ENCODE peak calls at places on chromosomes 11 and 22, in ten cellular contexts. W, X, V, H, S, R, B, J, C and Q are unnamed samples.

GRCh38 chr11:106389096-106389495 is 311.6 kb downstream of the AASDHPPT start:
- DNase-seq in S (no peak), J (peak), X (peak), V (no peak), W (no peak), R (peak), B (no peak), C (no peak), H (no peak), Q (peak)

GRCh38 chr11:117658809-117659208 is 138.2 kb downstream of the DSCAML1 start:
- DNase-seq in S (no peak), R (no peak), H (no peak), B (no peak), C (no peak), X (no peak), W (no peak), V (no peak), J (no peak), Q (no peak)

GRCh38 chr11:123253909-123254308 is 58.9 kb upstream of the CLMP start:
- DNase-seq in V (no peak), J (peak), S (no peak), R (peak), C (no peak), X (peak), W (no peak), B (no peak), H (no peak), Q (peak)

GRCh38 chr11:106271126-106271525 is 193.7 kb downstream of the AASDHPPT start:
- DNase-seq in C (no peak), W (no peak), R (no peak), X (no peak), S (no peak), H (no peak), B (no peak), J (peak), V (no peak), Q (peak)

GRCh38 chr22:38180841-38181452 is 683 bp downstream of the PLA2G6 start:
- DNase-seq in S (peak), X (no peak), C (peak), H (peak), J (no peak), V (no peak), R (no peak), W (no peak), B (no peak), Q (no peak)

GRCh38 chr11:64750361-64751054 is 6.6 kb upstream of the RASGRP2 start:
- DNase-seq in R (no peak), H (no peak), V (no peak), W (no peak), B (no peak), J (no peak), S (no peak), X (no peak), C (no peak), Q (no peak)

GRCh38 chr11:107427569-107428180 is 29.9 kb downstream of the CWF19L2 start:
- DNase-seq in C (no peak), R (no peak), B (no peak), V (no peak), J (no peak), W (no peak), S (no peak), H (no peak), X (no peak), Q (peak)

GRCh38 chr22:38273135-38273761 is 438 bp upstream of the TMEM184B start:
- DNase-seq in V (no peak), R (no peak), B (no peak), J (peak), W (no peak), X (no peak), C (no peak), H (no peak), S (no peak), Q (no peak)

GRCh38 chr11:45796461-45796861 is 8.5 kb upstream of the SLC35C1 start:
- DNase-seq in V (no peak), S (no peak), H (no peak), X (no peak), R (no peak), B (no peak), W (no peak), C (no peak), J (no peak), Q (no peak)

GRCh38 chr11:27397619-27398412 is 34.8 kb upstream of the CCDC34 start:
- DNase-seq in X (no peak), V (no peak), W (no peak), H (no peak), C (no peak), R (no peak), J (no peak), B (no peak), S (no peak), Q (no peak)

GRCh38 chr11:64597671-64598101 is 6.7 kb downstream of the SLC22A12 start:
- DNase-seq in B (peak), R (no peak), X (no peak), H (peak), S (no peak), V (no peak), J (no peak), C (no peak), W (no peak), Q (no peak)

GRCh38 chr11:75946531-75947530 is 131.8 kb downstream of the UVRAG start:
- DNase-seq in H (no peak), S (peak), C (peak), J (peak), W (no peak), V (no peak), B (no peak), X (peak), R (peak), Q (peak)

GRCh38 chr11:2090172-2091111 is 48.7 kb downstream of the IGF2 start:
- DNase-seq in J (no peak), B (peak), H (no peak), C (no peak), R (no peak), V (no peak), X (no peak), W (peak), S (peak), Q (no peak)

GRCh38 chr11:104366321-104366734 is 202.4 kb upstream of the PDGFD start:
- DNase-seq in R (no peak), C (no peak), H (no peak), W (no peak), S (no peak), B (peak), V (no peak), J (no peak), X (no peak), Q (no peak)

GRCh38 chr11:111378773-111379499 is at the start of gene POU2AF1:
- DNase-seq in V (peak), B (no peak), H (no peak), R (peak), S (no peak), C (no peak), X (peak), J (peak), W (peak), Q (peak)

GRCh38 chr11:1072821-1073231 is 1.8 kb upstream of the MUC2 start:
- DNase-seq in R (no peak), W (peak), H (no peak), B (peak), C (no peak), S (no peak), V (no peak), X (no peak), J (no peak), Q (no peak)

GRCh38 chr11:126989942-126990715 is 10.4 kb downstream of the KIRREL3 start:
- DNase-seq in J (peak), W (peak), V (peak), H (peak), C (peak), B (peak), R (peak), S (peak), X (peak), Q (peak)

GRCh38 chr11:79439893-79440450 is 858 bp downstream of the TENM4 start:
- DNase-seq in B (peak), W (no peak), J (peak), S (peak), C (no peak), H (peak), V (no peak), X (peak), R (no peak), Q (no peak)

GRCh38 chr11:72378704-72379383 is 55.5 kb downstream of the CLPB start:
- DNase-seq in H (peak), R (no peak), C (no peak), V (no peak), S (no peak), J (peak), X (peak), W (no peak), B (no peak), Q (peak)

GRCh38 chr22:46501701-46502100 is 35.7 kb downstream of the CELSR1 start:
- DNase-seq in V (no peak), J (peak), S (no peak), B (no peak), R (peak), W (no peak), H (no peak), X (peak), C (no peak), Q (peak)

GRCh38 chr22:43945632-43946390 is 9.4 kb upstream of the SAMM50 start:
- DNase-seq in S (peak), B (no peak), V (peak), W (peak), X (peak), J (peak), R (peak), C (peak), H (no peak), Q (peak)

GRCh38 chr11:71336176-71336995 is 84.0 kb upstream of the SHANK2 start:
- DNase-seq in V (no peak), B (no peak), R (no peak), J (no peak), C (no peak), S (no peak), X (no peak), H (no peak), W (no peak), Q (peak)

GRCh38 chr11:8833568-8834275 is 77.3 kb upstream of the AKIP1 start:
- DNase-seq in S (peak), H (no peak), X (peak), B (no peak), V (no peak), W (no peak), J (peak), C (no peak), R (no peak), Q (peak)

GRCh38 chr11:128472128-128473110 is 114.9 kb downstream of the ETS1 start:
- DNase-seq in J (peak), B (no peak), C (no peak), X (peak), S (no peak), W (no peak), R (peak), V (no peak), H (no peak), Q (peak)

GRCh38 chr11:26332572-26332915 is 614 bp downstream of the ANO3 start:
- DNase-seq in J (no peak), V (no peak), W (no peak), R (no peak), C (no peak), S (no peak), X (peak), B (no peak), H (no peak), Q (peak)

GRCh38 chr11:106828576-106828975 is 189.7 kb downstream of the GUCY1A2 start:
- DNase-seq in V (no peak), W (no peak), C (no peak), R (no peak), B (no peak), X (peak), J (no peak), H (no peak), S (no peak), Q (peak)

GRCh38 chr11:124751391-124751740 is 689 bp downstream of the VSIG2 start:
- DNase-seq in V (no peak), S (peak), C (no peak), X (no peak), H (no peak), J (no peak), B (no peak), W (no peak), R (no peak), Q (no peak)

GRCh38 chr11:7548659-7549283 is 35.0 kb downstream of the PPFIBP2 start:
- DNase-seq in W (no peak), R (no peak), J (no peak), H (no peak), V (no peak), B (no peak), C (no peak), S (peak), X (no peak), Q (no peak)

GRCh38 chr11:114296190-114296978 is at the start of gene NNMT:
- DNase-seq in H (peak), V (no peak), C (no peak), J (peak), W (no peak), B (no peak), S (peak), R (peak), X (peak), Q (peak)

GRCh38 chr11:82056450-82056849 is 677.2 kb downstream of the FAM181B start:
- DNase-seq in B (no peak), J (no peak), R (no peak), C (no peak), S (no peak), W (no peak), X (no peak), H (no peak), V (no peak), Q (no peak)

GRCh38 chr11:60498399-60498798 is 5.8 kb downstream of the MS4A12 start:
- DNase-seq in W (no peak), J (no peak), S (peak), H (no peak), R (no peak), X (no peak), C (no peak), V (no peak), B (no peak), Q (no peak)

GRCh38 chr22:37518509-37519267 is 527 bp downstream of the CARD10 start:
- DNase-seq in J (no peak), V (no peak), X (no peak), H (no peak), C (no peak), R (no peak), B (peak), W (no peak), S (peak), Q (no peak)

GRCh38 chr22:21761086-21761485 is 25.5 kb upstream of the YPEL1 start:
- DNase-seq in J (no peak), V (no peak), S (no peak), B (no peak), R (peak), W (no peak), C (no peak), X (peak), H (no peak), Q (no peak)

GRCh38 chr11:115776916-115777315 is 272.7 kb upstream of the CADM1 start:
- DNase-seq in S (no peak), X (no peak), B (no peak), H (peak), C (no peak), J (no peak), R (no peak), W (no peak), V (no peak), Q (no peak)

GRCh38 chr11:115778928-115779650 is 274.9 kb upstream of the CADM1 start:
- DNase-seq in C (no peak), S (no peak), V (no peak), R (no peak), B (no peak), H (no peak), X (no peak), J (no peak), W (no peak), Q (no peak)

GRCh38 chr11:115775846-115776245 is 271.6 kb upstream of the CADM1 start:
- DNase-seq in V (no peak), X (no peak), J (no peak), H (no peak), C (no peak), R (no peak), S (no peak), W (no peak), B (no peak), Q (no peak)

GRCh38 chr11:115769891-115770290 is 265.7 kb upstream of the CADM1 start:
- DNase-seq in W (no peak), X (no peak), J (no peak), B (no peak), V (no peak), R (no peak), C (no peak), H (no peak), S (no peak), Q (no peak)

GRCh38 chr11:115774756-115775155 is 270.5 kb upstream of the CADM1 start:
- DNase-seq in W (no peak), J (no peak), V (no peak), H (no peak), X (no peak), B (no peak), S (no peak), R (no peak), C (no peak), Q (no peak)
- TF ChIP-seq CTCF in W (no peak), J (no peak), V (no peak), H (no peak), X (no peak), B (no peak), S (no peak), R (no peak), C (no peak), Q (no peak)

DNA sequence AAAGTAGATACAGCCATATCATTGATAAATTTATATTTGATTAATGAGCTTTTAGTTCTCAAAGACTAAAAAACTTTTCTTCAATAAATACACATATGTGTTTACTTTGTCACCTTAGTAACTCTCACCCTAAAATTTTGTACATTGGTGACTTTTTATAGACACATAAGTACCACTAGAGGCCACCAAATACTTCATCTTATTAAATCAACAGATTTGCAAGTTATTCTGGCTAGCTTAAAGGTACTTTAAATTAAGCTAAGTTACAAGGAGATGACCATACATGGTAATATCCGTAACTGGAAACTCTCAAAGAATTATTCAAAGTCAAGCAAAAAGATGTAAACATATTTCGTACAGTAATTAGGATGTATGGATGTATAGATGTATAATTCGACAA is 112.2 kb downstream of the SBF2 start:
- DNase-seq in B (no peak), J (peak), S (no peak), C (no peak), X (peak), V (no peak), H (no peak), W (no peak), R (no peak), Q (peak)
- TF ChIP-seq CTCF in B (no peak), J (peak), S (peak), C (no peak), X (peak), V (no peak), H (peak), W (no peak), R (no peak), Q (peak)

DNA sequence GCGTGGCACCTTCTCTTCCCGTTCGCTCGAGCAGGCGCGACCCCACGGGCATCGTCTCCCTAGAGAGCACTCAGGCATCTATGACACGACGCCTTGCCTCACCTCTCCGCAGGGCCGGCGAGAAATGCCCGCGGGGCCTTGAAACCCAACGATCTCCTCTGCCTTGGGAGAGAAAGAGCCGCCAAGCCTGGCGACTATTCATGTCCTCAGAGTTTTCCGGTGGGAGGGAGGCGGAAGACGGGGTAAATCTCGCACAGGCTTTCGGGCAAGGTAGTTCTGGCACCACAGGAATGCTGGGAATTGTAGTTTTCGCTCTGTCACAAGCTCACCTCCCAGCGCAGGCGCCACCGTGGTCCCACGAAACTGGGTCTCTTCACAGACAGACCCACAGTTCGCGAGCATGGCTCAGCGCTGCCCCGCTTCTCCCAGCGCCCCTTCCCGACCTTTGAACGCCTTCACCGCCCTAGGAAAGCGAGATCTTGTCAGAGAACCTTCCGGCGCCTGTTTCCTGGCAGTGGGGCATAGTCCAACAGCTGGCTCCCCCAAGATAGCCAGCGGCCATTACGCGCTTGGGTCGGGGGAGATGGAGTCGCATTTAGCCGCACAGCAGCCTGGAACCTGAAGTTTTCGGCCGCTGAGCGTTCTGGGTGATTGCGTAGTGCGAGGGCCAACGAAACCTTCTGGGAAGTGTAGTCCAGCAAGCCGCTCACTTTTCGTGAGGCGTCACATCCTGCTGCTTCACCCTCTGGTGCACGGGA is at the start of gene CCDC90B:
- DNase-seq in C (peak), X (peak), S (peak), W (peak), H (peak), J (peak), B (peak), V (peak), R (peak), Q (peak)
- TF ChIP-seq CTCF in C (peak), X (no peak), S (no peak), W (no peak), H (no peak), J (peak), B (no peak), V (no peak), R (peak), Q (peak)

GRCh38 chr11:62392944-62393628 is 25.7 kb upstream of the SCGB1A1 start:
- DNase-seq in S (no peak), W (no peak), B (no peak), C (peak), X (no peak), V (no peak), J (no peak), R (no peak), H (no peak), Q (no peak)
- TF ChIP-seq CTCF in S (peak), W (peak), B (no peak), C (peak), X (peak), V (peak), J (no peak), R (no peak), H (no peak), Q (no peak)

DNA sequence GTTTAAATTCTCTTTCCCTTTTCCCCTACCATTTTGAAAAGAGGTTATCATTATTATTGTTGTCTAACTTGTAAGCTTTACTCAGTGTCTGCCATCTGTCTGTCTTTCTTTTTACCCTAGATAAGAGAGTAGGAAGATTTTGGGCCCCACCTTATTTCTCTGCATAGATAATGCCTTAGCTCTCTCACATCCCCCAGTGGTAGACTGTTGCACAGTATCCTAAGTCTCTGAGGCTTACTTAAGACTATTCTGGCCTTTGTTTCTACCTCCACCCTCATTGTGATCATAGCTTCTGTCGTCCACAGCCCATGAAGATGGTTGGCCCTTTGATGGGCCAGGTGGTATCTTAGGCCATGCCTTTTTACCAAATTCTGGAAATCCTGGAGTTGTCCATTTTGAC is 3.6 kb upstream of the OR51L1 start:
- DNase-seq in R (no peak), W (no peak), J (peak), X (peak), B (no peak), S (no peak), C (no peak), V (no peak), H (no peak), Q (peak)
- TF ChIP-seq CTCF in R (no peak), W (no peak), J (peak), X (peak), B (no peak), S (peak), C (no peak), V (no peak), H (no peak), Q (peak)

DNA sequence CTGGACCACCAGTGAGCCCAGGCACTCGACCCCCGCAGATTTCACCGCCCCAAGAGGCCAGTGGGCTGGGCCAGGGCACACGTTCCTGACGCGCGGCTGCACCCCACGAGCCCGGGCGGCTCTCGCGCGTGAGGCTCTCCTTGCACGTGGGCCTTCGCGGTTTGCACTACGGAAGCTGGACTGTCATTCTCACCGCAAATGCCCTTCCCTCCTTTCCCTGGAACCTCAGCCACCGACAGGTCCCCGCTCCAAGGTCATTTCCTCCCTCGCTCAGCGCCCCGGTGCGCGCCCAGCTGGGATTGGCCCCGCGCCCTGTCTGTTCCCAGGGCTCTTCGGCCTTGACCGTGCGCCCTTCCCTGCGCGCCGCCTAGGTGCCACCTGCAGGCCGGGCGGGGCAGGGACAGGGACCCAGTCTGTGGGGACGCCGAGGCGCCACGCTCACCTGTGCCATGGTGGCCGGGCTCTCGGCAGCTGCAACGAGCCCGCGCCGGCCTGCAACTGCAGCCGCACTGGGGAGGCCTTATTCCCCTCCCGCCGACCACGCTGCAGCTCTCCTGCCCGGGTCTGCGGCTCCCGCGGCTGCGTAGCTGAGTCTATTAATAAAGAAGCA is 2.1 kb upstream of the CPT1A start:
- DNase-seq in B (peak), S (peak), H (peak), W (peak), R (no peak), C (peak), V (peak), X (no peak), J (peak), Q (no peak)
- TF ChIP-seq CTCF in B (peak), S (peak), H (no peak), W (peak), R (no peak), C (peak), V (peak), X (no peak), J (peak), Q (no peak)